ENCODE peak calls at places on chromosomes 4 and X, in nine cellular contexts. Z is H9; A is heart left ventricle; H is HepG2; B is cardiac muscle cell; F is right lobe of liver; I is SK-N-SH; P is CD8-positive, alpha-beta T cell; W is A549. T is an unnamed sample. For H3K4me1, the result is how much of the 10 kb centered on the place peaks cover.

GRCh38 chr4:177441061-177441802 is 1.0 kb downstream of the AGA start:
- DNase-seq in P (no peak), A (no peak), B (peak), F (no peak), H (peak), Z (no peak), W (peak), I (peak), T (no peak)

GRCh38 chr4:176123710-176124407 is 58.2 kb downstream of the WDR17 start:
- DNase-seq in H (peak), I (peak), P (no peak), F (no peak), Z (peak), W (no peak), B (peak), A (no peak), T (no peak)

GRCh38 chr4:142917678-142918077 is 71.6 kb upstream of the INPP4B start:
- DNase-seq in Z (no peak), F (no peak), I (no peak), P (no peak), H (peak), A (no peak), W (no peak), B (no peak), T (no peak)

GRCh38 chrX:128929281-128930057 is 593.8 kb downstream of the SMARCA1 start:
- DNase-seq in H (peak), B (no peak), Z (no peak), I (no peak), A (no peak), W (no peak), F (no peak), P (no peak), T (no peak)

GRCh38 chr4:16225681-16225995 is 633 bp downstream of the TAPT1 start:
- DNase-seq in B (no peak), I (no peak), P (no peak), H (no peak), A (no peak), W (no peak), F (no peak), Z (no peak), T (no peak)

GRCh38 chr4:180598281-180598680 is 1644.9 kb upstream of the TENM3 start:
- DNase-seq in B (no peak), W (no peak), H (no peak), P (no peak), A (no peak), Z (no peak), I (no peak), F (no peak), T (no peak)

GRCh38 chr4:72449705-72450104 is 119.3 kb downstream of the ADAMTS3 start:
- DNase-seq in A (no peak), I (no peak), W (no peak), B (no peak), H (no peak), F (no peak), P (no peak), Z (no peak), T (no peak)

GRCh38 chr4:29867412-29867811 is 852.8 kb upstream of the PCDH7 start:
- DNase-seq in W (no peak), I (no peak), P (no peak), A (no peak), B (no peak), Z (no peak), F (no peak), H (no peak), T (no peak)

GRCh38 chr4:33477715-33478114 is 2757.5 kb downstream of the PCDH7 start:
- DNase-seq in P (no peak), B (no peak), W (no peak), Z (no peak), H (no peak), F (no peak), A (no peak), I (no peak), T (no peak)

GRCh38 chr4:31283689-31284088 is 563.5 kb downstream of the PCDH7 start:
- DNase-seq in B (no peak), I (no peak), Z (no peak), P (no peak), A (no peak), H (no peak), F (no peak), W (no peak), T (no peak)

GRCh38 chr4:119498520-119498919 is 130.1 kb downstream of the PDE5A start:
- DNase-seq in A (no peak), Z (no peak), H (peak), P (no peak), F (no peak), W (no peak), B (peak), I (no peak), T (no peak)

GRCh38 chrX:46587753-46588171 is 14.2 kb downstream of the CHST7 start:
- DNase-seq in F (no peak), Z (no peak), W (no peak), B (peak), P (no peak), H (no peak), A (no peak), I (no peak), T (no peak)

GRCh38 chrX:109886122-109886761 is 116.7 kb upstream of the TMEM164 start:
- DNase-seq in A (no peak), W (peak), Z (peak), I (peak), B (peak), F (no peak), H (peak), P (peak), T (no peak)

GRCh38 chr4:131430302-131430701 is 1718.8 kb upstream of the PCDH10 start:
- DNase-seq in Z (no peak), F (no peak), B (no peak), P (no peak), W (no peak), I (no peak), A (no peak), H (no peak), T (no peak)
- TF ChIP-seq CTCF in Z (peak), F (no peak), B (no peak), P (no peak), W (no peak), I (peak), A (no peak), H (peak), T (no peak)

GRCh38 chr4:42641155-42641554 is 15.8 kb downstream of the ATP8A1 start:
- DNase-seq in F (no peak), Z (no peak), A (no peak), B (no peak), W (no peak), I (no peak), H (no peak), P (no peak), T (no peak)

GRCh38 chr4:42641696-42642095 is 15.2 kb downstream of the ATP8A1 start:
- DNase-seq in P (no peak), Z (no peak), W (no peak), H (no peak), F (no peak), B (no peak), A (no peak), I (no peak), T (no peak)

GRCh38 chr4:42642136-42642797 is 14.6 kb downstream of the ATP8A1 start:
- DNase-seq in W (no peak), Z (no peak), A (no peak), H (no peak), I (no peak), B (no peak), P (no peak), F (no peak), T (no peak)

GRCh38 chr4:42638993-42639392 is 17.9 kb downstream of the ATP8A1 start:
- DNase-seq in B (no peak), H (no peak), F (no peak), I (no peak), W (no peak), P (no peak), A (no peak), Z (no peak), T (no peak)

DNA sequence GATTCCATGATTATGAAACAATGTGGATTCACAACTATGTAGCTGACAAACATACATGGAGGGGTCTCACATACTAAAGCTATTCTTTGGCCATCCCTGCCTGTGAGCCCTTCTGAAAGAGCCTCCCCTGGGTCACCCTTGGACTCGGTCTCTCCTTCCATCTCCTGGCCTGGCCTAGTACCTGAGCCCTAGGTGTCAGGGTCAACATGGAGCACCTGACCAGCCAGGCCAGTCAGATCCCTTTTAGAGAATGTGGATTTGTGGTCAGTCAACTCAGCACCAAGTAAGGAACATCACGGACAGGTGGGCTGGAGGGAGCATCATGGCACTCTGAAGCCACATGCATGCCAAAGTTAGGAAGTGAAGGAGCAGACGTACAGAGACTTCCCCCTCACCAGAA is 16.3 kb downstream of the ATP8A1 start:
- DNase-seq in B (no peak), W (no peak), F (no peak), A (no peak), Z (no peak), H (no peak), P (no peak), I (no peak), T (no peak)
- H3K4me1 ChIP-seq in B (under half), W (under half), F (under half), A (under half), Z (under half), H (under half), P (half or more), I (under half), T (half or more)

DNA sequence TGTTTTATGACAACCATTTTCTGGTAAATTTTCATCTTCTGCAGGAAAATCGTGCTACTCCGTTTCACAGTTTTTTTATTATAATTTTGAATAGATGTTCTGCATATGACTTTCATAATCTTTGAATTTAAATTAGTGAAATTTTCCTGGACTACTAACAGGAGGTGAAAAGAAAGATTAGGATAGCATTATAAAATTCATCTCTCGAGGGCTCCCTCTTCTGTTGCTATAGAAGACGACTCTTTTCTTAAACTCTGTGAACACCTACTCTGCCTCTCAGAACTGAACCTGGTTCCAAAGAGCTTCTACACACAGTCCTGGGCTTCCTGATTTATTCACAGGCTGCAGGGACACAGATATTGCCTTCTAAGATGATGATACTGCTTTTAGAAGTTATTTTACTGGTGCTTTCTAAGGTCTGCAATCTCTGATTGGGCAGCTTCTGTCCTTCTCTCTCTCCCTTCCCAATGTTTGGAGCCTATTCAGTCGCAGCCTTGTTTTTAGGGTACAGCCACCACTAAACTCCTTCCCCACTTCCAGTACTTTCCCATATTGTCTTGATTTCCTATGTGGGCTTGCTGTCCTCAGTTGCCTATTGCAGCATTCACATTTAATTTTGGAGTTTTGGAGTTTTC is 10.1 kb upstream of the SAP30 start:
- DNase-seq in I (no peak), W (peak), A (no peak), P (no peak), B (peak), Z (no peak), F (no peak), H (no peak), T (no peak)
- TF ChIP-seq CTCF in I (peak), W (peak), A (peak), P (no peak), B (peak), Z (peak), F (peak), H (peak), T (peak)

DNA sequence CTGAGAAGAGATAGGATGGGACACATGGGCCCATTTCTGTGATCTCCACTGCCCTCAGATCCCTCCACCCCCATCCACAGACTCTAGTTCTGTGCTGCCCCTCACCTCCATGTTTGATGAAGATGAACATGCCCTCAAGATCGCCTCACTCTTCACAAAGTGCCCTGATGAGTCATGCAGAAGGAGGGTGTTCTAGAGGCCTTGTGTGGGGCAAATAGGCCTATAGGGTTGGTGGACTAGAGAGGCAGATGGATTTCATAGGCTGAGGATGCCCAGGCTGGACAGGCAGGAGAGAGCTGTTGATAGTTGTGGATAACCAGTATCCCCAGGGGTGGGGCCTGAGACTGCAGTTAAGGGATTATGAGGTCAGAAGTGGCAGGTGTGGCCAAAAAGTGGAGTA is at the start of gene CXorf65:
- DNase-seq in W (no peak), F (no peak), I (no peak), A (no peak), B (no peak), Z (no peak), H (no peak), P (no peak), T (no peak)
- H3K4me1 ChIP-seq in W (under half), F (under half), I (under half), A (under half), B (under half), Z (under half), H (under half), P (half or more), T (under half)

DNA sequence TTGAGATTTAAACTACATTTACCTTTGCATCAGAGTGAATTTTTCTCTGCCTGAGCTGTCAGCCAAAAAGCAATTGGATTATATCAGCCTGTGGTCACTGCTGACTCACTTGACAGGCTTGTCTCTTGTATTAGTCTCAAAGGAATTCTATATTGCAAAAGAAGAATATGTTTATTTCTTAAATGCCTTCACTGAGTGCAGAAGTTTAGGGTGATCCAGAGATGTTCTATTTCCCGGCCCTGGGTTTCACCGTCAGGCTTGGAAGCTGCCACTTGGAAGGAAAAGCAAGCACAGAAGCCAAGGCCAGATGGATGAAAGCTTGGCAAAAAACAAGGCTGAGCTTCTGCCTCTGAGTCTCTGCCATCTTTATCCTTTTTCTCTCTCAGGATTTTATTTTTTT is 80.9 kb downstream of the FAM114A1 start:
- DNase-seq in P (no peak), I (no peak), H (no peak), F (no peak), W (no peak), Z (no peak), A (no peak), B (peak), T (peak)
- TF ChIP-seq CTCF in P (no peak), I (no peak), H (no peak), F (no peak), W (no peak), Z (no peak), A (no peak), B (no peak), T (no peak)

GRCh38 chr4:13546374-13546854 is 2.1 kb upstream of the NKX3-2 start:
- DNase-seq in B (no peak), H (no peak), A (no peak), Z (no peak), I (peak), P (no peak), W (no peak), F (no peak), T (no peak)

GRCh38 chr4:13548059-13548983 is 4.0 kb upstream of the NKX3-2 start:
- DNase-seq in A (no peak), I (peak), W (no peak), H (no peak), B (no peak), P (no peak), F (no peak), Z (no peak), T (no peak)

GRCh38 chr4:13547563-13548041 is 3.3 kb upstream of the NKX3-2 start:
- DNase-seq in F (no peak), H (no peak), B (no peak), P (no peak), Z (no peak), A (peak), I (peak), W (no peak), T (no peak)

GRCh38 chr4:13545394-13545808 is 1.1 kb upstream of the NKX3-2 start:
- DNase-seq in W (no peak), F (no peak), I (no peak), B (no peak), A (no peak), P (no peak), H (no peak), Z (no peak), T (no peak)

DNA sequence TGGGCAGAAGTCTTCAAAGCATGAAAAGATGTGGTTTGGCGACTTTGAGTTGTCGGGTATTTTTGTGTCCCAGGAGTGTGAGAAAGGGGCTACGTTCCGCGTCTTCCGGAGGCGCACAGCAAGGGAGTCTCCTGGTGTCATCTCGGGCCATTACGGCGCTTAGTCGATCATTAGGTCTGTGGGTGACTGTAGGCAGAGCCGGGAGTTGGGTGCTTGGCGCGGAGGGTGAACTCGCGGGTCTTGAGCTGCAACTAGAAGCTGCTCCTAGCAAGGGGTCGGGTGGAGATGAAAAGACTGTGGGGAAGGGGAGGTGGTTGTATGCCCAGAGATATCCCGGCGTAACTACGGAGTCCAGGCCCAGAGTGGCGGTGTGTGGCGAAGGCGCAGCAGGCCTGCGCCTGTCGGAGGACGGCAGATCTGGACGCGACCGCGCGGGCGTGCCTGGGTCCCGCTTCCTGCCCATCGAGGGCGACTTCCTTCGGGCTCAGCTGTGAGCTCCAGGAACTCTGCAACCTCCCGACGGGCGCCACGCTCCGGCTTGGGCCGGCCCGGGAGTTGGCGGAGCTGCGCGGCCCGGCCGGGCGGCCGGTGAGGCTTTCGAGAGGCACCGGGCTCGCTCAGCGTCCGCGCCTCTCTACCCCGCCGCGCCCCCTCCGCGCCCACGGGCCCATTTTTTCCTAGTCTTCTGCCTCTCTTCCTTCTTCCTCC is 2.7 kb upstream of the NKX3-2 start:
- DNase-seq in B (no peak), Z (peak), A (peak), P (no peak), F (no peak), H (no peak), I (peak), W (no peak), T (no peak)
- H3K4me1 ChIP-seq in B (under half), Z (under half), A (under half), P (under half), F (under half), H (under half), I (under half), W (under half), T (under half)